ENCODE peak calls at places on chromosomes 5 and 9, in ten cellular contexts. J is DMS 273 treated with DMSO at 0.1 percent for 48 hours; W is left ventricle myocardium inferior; Q is brain pericyte; O is T-helper 9 cell; H is stimulated activated CD8-positive, alpha-beta memory T cell treated with anti-CD3 and anti-CD28 coated beads, Interleukin-2, amount 100 ng/mL, for 1 hour; U is germinal center; T is stimulated activated effector memory CD8-positive, alpha-beta T cell treated with anti-CD3 and anti-CD28 coated beads, Interleukin-12 subunit alpha, Interleukin-12 subunit beta, amount 100 ng/mL, for 72 hours; E is astrocyte; G is PC-3. M is an unnamed sample.

GRCh38 chr5:179311581-179311980 is 33.7 kb downstream of the ADAMTS2 start:
- DNase-seq in J (no peak), W (no peak), Q (no peak), O (no peak), H (no peak), U (no peak), T (no peak), E (no peak), G (no peak), M (no peak)

GRCh38 chr9:87973791-87974292 is 491 bp downstream of the CDK20 start:
- DNase-seq in J (no peak), W (no peak), Q (no peak), O (no peak), H (no peak), U (no peak), T (no peak), E (no peak), G (no peak), M (no peak)

GRCh38 chr5:177553671-177554429 is 513 bp downstream of the FAM193B start:
- DNase-seq in J (no peak), W (peak; percentile 40), Q (no peak), O (peak; percentile 35), H (no peak), U (peak; percentile 60), T (peak; percentile 71), E (no peak), G (no peak), M (peak; percentile 69)

GRCh38 chr9:77166193-77166592 is 11.1 kb upstream of the VPS13A start:
- DNase-seq in J (no peak), W (no peak), Q (no peak), O (no peak), H (no peak), U (no peak), T (no peak), E (no peak), G (no peak), M (no peak)

GRCh38 chr5:66222455-66222854 is 78.4 kb downstream of the SREK1 start:
- DNase-seq in J (no peak), W (no peak), Q (no peak), O (no peak), H (no peak), U (no peak), T (no peak), E (no peak), G (no peak), M (no peak)

GRCh38 chr9:90477535-90477934 is 165.1 kb downstream of the DIRAS2 start:
- DNase-seq in J (no peak), W (no peak), Q (no peak), O (no peak), H (no peak), U (no peak), T (no peak), E (no peak), G (no peak), M (no peak)

GRCh38 chr5:173352366-173353069 is 24.3 kb upstream of the STC2 start:
- DNase-seq in J (no peak), W (no peak), Q (no peak), O (no peak), H (no peak), U (no peak), T (no peak), E (no peak), G (no peak), M (no peak)

GRCh38 chr5:90134892-90135291 is 274.7 kb downstream of the CETN3 start:
- DNase-seq in J (no peak), W (peak; percentile 51), Q (peak; percentile 11), O (no peak), H (no peak), U (no peak), T (no peak), E (peak; percentile 93), G (peak; percentile 60), M (no peak)

GRCh38 chr5:62969409-62970120 is 390.9 kb downstream of the LRRC70 start:
- DNase-seq in J (no peak), W (no peak), Q (no peak), O (no peak), H (no peak), U (no peak), T (no peak), E (no peak), G (no peak), M (no peak)

GRCh38 chr5:73623929-73624404 is 2.0 kb upstream of the ARHGEF28 start:
- DNase-seq in J (no peak), W (no peak), Q (no peak), O (no peak), H (no peak), U (no peak), T (no peak), E (no peak), G (no peak), M (no peak)

GRCh38 chr5:155620819-155621410 is 607.4 kb downstream of the KIF4B start:
- DNase-seq in J (no peak), W (no peak), Q (no peak), O (no peak), H (no peak), U (no peak), T (no peak), E (no peak), G (no peak), M (no peak)

GRCh38 chr5:95728494-95729114 is 2.5 kb upstream of the RHOBTB3 start:
- DNase-seq in J (no peak), W (no peak), Q (no peak), O (no peak), H (no peak), U (no peak), T (no peak), E (peak; percentile 55), G (peak; percentile 31), M (no peak)

GRCh38 chr5:6273090-6273735 is 105.1 kb downstream of the MED10 start:
- DNase-seq in J (no peak), W (no peak), Q (no peak), O (no peak), H (no peak), U (no peak), T (no peak), E (no peak), G (no peak), M (no peak)

GRCh38 chr9:99011161-99011709 is 67.5 kb downstream of the COL15A1 start:
- DNase-seq in J (no peak), W (no peak), Q (no peak), O (no peak), H (no peak), U (no peak), T (no peak), E (peak; percentile 54), G (peak; percentile 35), M (no peak)

GRCh38 chr5:135398160-135398854 is 724 bp downstream of the MACROH2A1 start:
- DNase-seq in J (no peak), W (no peak), Q (no peak), O (peak; percentile 16), H (no peak), U (peak; percentile 42), T (peak; percentile 69), E (no peak), G (peak; percentile 65), M (peak; percentile 38)

GRCh38 chr9:131010482-131011273 is 1.7 kb downstream of the LAMC3 start:
- DNase-seq in J (no peak), W (no peak), Q (no peak), O (no peak), H (no peak), U (no peak), T (no peak), E (no peak), G (no peak), M (no peak)

GRCh38 chr5:141681695-141682641 is at the start of gene ARAP3:
- DNase-seq in J (no peak), W (peak; percentile 90), Q (no peak), O (peak; percentile 34), H (no peak), U (peak; percentile 30), T (peak; percentile 67), E (peak; percentile 74), G (peak; percentile 85), M (no peak)

GRCh38 chr5:66717455-66718373 is 121.5 kb downstream of the MAST4 start:
- DNase-seq in J (peak; percentile 22), W (peak; percentile 24), Q (no peak), O (no peak), H (no peak), U (no peak), T (no peak), E (no peak), G (no peak), M (no peak)

GRCh38 chr5:23742701-23743100 is 235.3 kb downstream of the PRDM9 start:
- DNase-seq in J (no peak), W (no peak), Q (no peak), O (no peak), H (no peak), U (no peak), T (no peak), E (no peak), G (peak; percentile 19), M (no peak)

GRCh38 chr5:67809589-67809988 is 406.0 kb upstream of the PIK3R1 start:
- DNase-seq in J (peak; percentile 4), W (no peak), Q (no peak), O (no peak), H (no peak), U (no peak), T (no peak), E (peak; percentile 45), G (no peak), M (peak; percentile 13)

GRCh38 chr9:134634190-134634589 is 7.4 kb upstream of the COL5A1 start:
- DNase-seq in J (no peak), W (peak; percentile 12), Q (no peak), O (no peak), H (no peak), U (no peak), T (no peak), E (no peak), G (no peak), M (no peak)

GRCh38 chr5:80192507-80193241 is 63.2 kb downstream of the SERINC5 start:
- DNase-seq in J (no peak), W (no peak), Q (no peak), O (no peak), H (no peak), U (no peak), T (no peak), E (peak; percentile 68), G (no peak), M (no peak)

GRCh38 chr9:106885451-106885850 is 22.5 kb downstream of the ZNF462 start:
- DNase-seq in J (no peak), W (no peak), Q (no peak), O (no peak), H (no peak), U (no peak), T (no peak), E (peak; percentile 75), G (peak; percentile 70), M (no peak)